ENCODE peak calls at places on chromosome 15, in eight cellular contexts. I, M, K, A, L, G, R and W are unnamed samples.

GRCh38 chr15:80777137-80777536 is 2.0 kb upstream of the CEMIP start:
- DNase-seq in G (no peak), I (no peak), K (no peak), A (peak), R (no peak), M (peak), L (peak), W (no peak)

GRCh38 chr15:52005748-52006701 is 13.0 kb upstream of the MAPK6 start:
- DNase-seq in I (no peak), K (no peak), M (no peak), G (no peak), A (peak), R (peak), L (peak), W (peak)

GRCh38 chr15:92623435-92623834 is 32.1 kb downstream of the FAM174B start:
- DNase-seq in K (no peak), R (no peak), L (peak), A (no peak), M (no peak), G (no peak), I (no peak), W (no peak)

GRCh38 chr15:47577476-47577875 is 139.8 kb upstream of the SEMA6D start:
- DNase-seq in A (no peak), M (no peak), L (no peak), R (no peak), G (no peak), I (no peak), K (no peak), W (no peak)

GRCh38 chr15:87626835-87627234 is 629.7 kb downstream of the NTRK3 start:
- DNase-seq in M (no peak), I (no peak), G (no peak), R (no peak), A (no peak), L (no peak), K (no peak), W (no peak)

GRCh38 chr15:63918317-63918672 is 84.5 kb upstream of the HERC1 start:
- DNase-seq in L (no peak), I (no peak), M (peak), K (no peak), A (no peak), G (no peak), R (no peak), W (no peak)

GRCh38 chr15:90838544-90838943 is 29.8 kb upstream of the FURIN start:
- DNase-seq in M (no peak), K (no peak), I (no peak), L (no peak), A (no peak), R (no peak), G (no peak), W (no peak)

GRCh38 chr15:101167791-101168462 is 83.9 kb downstream of the CHSY1 start:
- DNase-seq in L (no peak), M (peak), K (peak), A (peak), R (no peak), G (peak), I (peak), W (peak)

GRCh38 chr15:82850242-82850591 is 40.8 kb downstream of the WHAMM start:
- DNase-seq in R (no peak), G (no peak), I (no peak), M (no peak), L (no peak), A (peak), K (no peak), W (no peak)

GRCh38 chr15:69087581-69087980 is 72.9 kb upstream of the GLCE start:
- DNase-seq in I (no peak), M (no peak), L (no peak), A (no peak), K (no peak), G (no peak), R (no peak), W (no peak)

DNA sequence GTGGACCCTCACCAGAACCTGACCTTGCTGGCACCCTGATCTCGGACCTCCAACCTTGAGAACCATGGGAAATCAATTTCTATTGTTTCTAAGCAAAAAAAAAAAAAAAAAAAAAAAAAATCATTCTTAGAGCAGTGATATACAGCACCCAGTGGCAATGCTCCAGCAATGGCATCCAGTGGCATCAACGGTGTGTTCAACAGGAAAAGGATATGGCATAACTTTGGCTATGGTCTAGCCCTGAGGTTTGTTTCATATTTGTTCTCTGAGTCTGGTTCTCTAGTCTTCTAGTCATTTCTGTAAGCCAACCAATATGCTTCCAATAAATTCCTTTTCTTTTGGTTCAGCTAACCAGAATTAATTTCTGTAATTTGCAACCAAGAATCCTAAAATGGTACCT is 19.2 kb downstream of the DENND4A start:
- DNase-seq in R (no peak), K (no peak), G (no peak), L (no peak), M (no peak), A (peak), I (no peak), W (peak)
- H3K4me3 ChIP-seq in R (no peak), K (no peak), G (no peak), L (no peak), M (no peak), A (no peak), I (no peak), W (no peak)

GRCh38 chr15:67140078-67140833 is 74.9 kb downstream of the SMAD3 start:
- DNase-seq in K (no peak), G (no peak), I (no peak), M (no peak), L (no peak), R (no peak), A (no peak), W (peak)

GRCh38 chr15:67138946-67139855 is 73.8 kb downstream of the SMAD3 start:
- DNase-seq in G (no peak), R (no peak), M (no peak), L (no peak), K (no peak), I (no peak), A (no peak), W (no peak)

GRCh38 chr15:67137319-67137718 is 71.9 kb downstream of the SMAD3 start:
- DNase-seq in G (no peak), L (no peak), K (no peak), A (no peak), M (no peak), I (no peak), R (peak), W (peak)

GRCh38 chr15:67136802-67137201 is 71.4 kb downstream of the SMAD3 start:
- DNase-seq in I (no peak), G (no peak), A (no peak), L (no peak), K (no peak), M (no peak), R (no peak), W (no peak)

GRCh38 chr15:67137951-67138935 is 72.8 kb downstream of the SMAD3 start:
- DNase-seq in K (no peak), G (no peak), I (no peak), M (no peak), L (no peak), R (no peak), A (no peak), W (no peak)
- H3K4me3 ChIP-seq in K (no peak), G (no peak), I (peak), M (no peak), L (no peak), R (no peak), A (no peak), W (no peak)

GRCh38 chr15:33398555-33398954 is 87.8 kb downstream of the RYR3 start:
- DNase-seq in G (no peak), A (no peak), M (no peak), K (no peak), R (no peak), L (no peak), I (no peak), W (no peak)

GRCh38 chr15:33405096-33405495 is 94.3 kb downstream of the RYR3 start:
- DNase-seq in G (no peak), I (no peak), M (no peak), K (no peak), L (no peak), R (no peak), A (no peak), W (no peak)

GRCh38 chr15:33400941-33401340 is 90.2 kb downstream of the RYR3 start:
- DNase-seq in G (no peak), R (no peak), L (no peak), M (no peak), K (no peak), A (no peak), I (no peak), W (no peak)

GRCh38 chr15:33402640-33403039 is 91.9 kb downstream of the RYR3 start:
- DNase-seq in I (no peak), M (no peak), A (no peak), R (no peak), G (no peak), K (no peak), L (no peak), W (no peak)
- H3K4me3 ChIP-seq in I (no peak), M (no peak), A (no peak), R (no peak), G (no peak), K (no peak), L (no peak), W (no peak)

DNA sequence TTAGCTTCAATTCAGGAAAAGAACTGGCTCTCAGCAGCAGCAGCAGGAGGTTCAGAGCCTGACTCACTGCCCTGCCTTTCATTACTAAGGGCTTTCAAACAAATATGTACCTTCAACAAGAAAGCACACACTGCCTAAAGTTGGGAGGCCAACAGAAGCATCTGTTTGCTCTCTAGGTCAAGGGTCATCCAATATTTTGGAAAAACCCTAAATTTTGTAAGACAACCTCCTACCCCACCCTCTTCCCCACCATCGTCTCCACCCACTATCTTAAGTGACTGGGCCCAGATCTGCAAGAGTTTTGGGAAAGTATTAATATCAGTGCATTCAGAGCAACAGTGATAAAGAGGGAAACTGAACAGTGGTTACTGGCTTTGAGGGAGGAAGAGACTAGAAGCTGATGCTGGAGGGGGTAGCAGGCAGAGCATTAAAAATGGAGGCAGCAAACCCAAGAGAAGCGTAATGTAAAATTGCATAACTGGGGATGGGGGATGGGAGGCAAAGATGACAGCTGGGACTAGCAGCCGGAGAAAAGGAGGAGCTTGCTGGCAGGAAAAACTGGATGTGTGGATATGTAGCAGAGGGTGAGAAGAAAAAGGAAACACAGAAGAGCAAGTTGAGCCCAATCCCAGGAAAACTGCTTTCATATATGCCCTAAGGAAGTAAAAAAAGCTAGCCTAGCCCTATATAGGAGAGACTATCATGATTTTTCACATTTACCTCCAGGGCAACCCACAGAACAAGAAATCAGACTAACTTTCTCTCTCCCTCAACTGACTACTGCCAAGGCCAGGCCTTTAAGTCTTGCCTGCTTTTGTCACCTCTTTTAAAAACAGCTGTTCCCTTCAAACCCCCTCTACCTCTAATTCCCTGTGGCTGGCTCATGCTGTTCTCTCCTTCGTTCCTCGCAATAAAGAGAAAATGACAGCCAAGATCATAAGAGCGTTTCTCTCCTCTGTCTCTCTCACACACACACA is 31.5 kb downstream of the NPTN start:
- DNase-seq in A (peak), M (peak), G (no peak), L (no peak), K (no peak), I (no peak), R (no peak), W (no peak)
- H3K4me3 ChIP-seq in A (no peak), M (no peak), G (no peak), L (peak), K (no peak), I (no peak), R (no peak), W (no peak)